ENCODE peak calls at places on chromosome 5, in four cellular contexts. U is HL-60, H is GM12878, M is K562. S is an unnamed sample.

GRCh38 chr5:17213938-17214337 is 3.5 kb upstream of the BASP1 start:
- DNase-seq in U (no peak), H (no peak), M (no peak), S (no peak)

GRCh38 chr5:114477816-114478330 is 116.0 kb downstream of the KCNN2 start:
- DNase-seq in M (no peak), H (no peak), U (no peak), S (no peak)

GRCh38 chr5:59591162-59591561 is 302.4 kb downstream of the PDE4D start:
- DNase-seq in H (no peak), M (no peak), U (no peak), S (no peak)

GRCh38 chr5:122863721-122864120 is 18.3 kb downstream of the SNX24 start:
- DNase-seq in H (no peak), M (no peak), U (no peak), S (no peak)

GRCh38 chr5:97501286-97501964 is 318.4 kb upstream of the RIOK2 start:
- DNase-seq in H (no peak), U (no peak), M (no peak), S (no peak)

GRCh38 chr5:151132959-151133358 is 24.6 kb downstream of the ANXA6 start:
- DNase-seq in U (no peak), H (no peak), M (no peak), S (no peak)

GRCh38 chr5:33894566-33894965 is 2.8 kb upstream of the ADAMTS12 start:
- DNase-seq in U (no peak), M (no peak), H (no peak), S (no peak)

GRCh38 chr5:81852277-81853004 is 101.5 kb upstream of the SSBP2 start:
- DNase-seq in H (no peak), U (no peak), M (peak; percentile 46), S (no peak)

GRCh38 chr5:57033103-57033502 is 81.2 kb upstream of the MIER3 start:
- DNase-seq in M (no peak), U (no peak), H (no peak), S (no peak)

GRCh38 chr5:125972706-125973105 is 450.5 kb upstream of the GRAMD2B start:
- DNase-seq in U (no peak), H (no peak), M (no peak), S (no peak)

GRCh38 chr5:112084149-112084548 is 327.2 kb upstream of the NREP start:
- DNase-seq in U (no peak), M (no peak), H (no peak), S (no peak)

GRCh38 chr5:26205146-26205545 is 833.2 kb downstream of the CDH9 start:
- DNase-seq in U (no peak), H (no peak), M (no peak), S (no peak)

GRCh38 chr5:146560205-146560812 is 44.3 kb upstream of the GPR151 start:
- DNase-seq in U (no peak), H (no peak), M (no peak), S (no peak)

GRCh38 chr5:177546262-177546741 is 8.1 kb downstream of the FAM193B start:
- DNase-seq in H (no peak), M (no peak), U (no peak), S (no peak)

GRCh38 chr5:72647806-72648205 is 140.6 kb upstream of the ZNF366 start:
- DNase-seq in H (no peak), M (no peak), U (no peak), S (no peak)

GRCh38 chr5:55969956-55970355 is 24.8 kb downstream of the IL6ST start:
- DNase-seq in H (no peak), U (no peak), M (no peak), S (no peak)

GRCh38 chr5:143870871-143871632 is 59.1 kb downstream of the HMHB1 start:
- DNase-seq in U (no peak), M (no peak), H (no peak), S (no peak)

GRCh38 chr5:103674739-103675138 is 112.2 kb upstream of the NUDT12 start:
- DNase-seq in M (no peak), H (no peak), U (no peak), S (no peak)

GRCh38 chr5:81825237-81825636 is 74.3 kb upstream of the SSBP2 start:
- DNase-seq in U (no peak), M (no peak), H (no peak), S (no peak)

GRCh38 chr5:60339691-60340191 is 360.2 kb downstream of the DEPDC1B start:
- DNase-seq in U (no peak), H (no peak), M (no peak), S (no peak)

GRCh38 chr5:181092428-181092827 is 38.5 kb downstream of the OR2V1 start:
- DNase-seq in H (no peak), M (no peak), U (no peak), S (no peak)

GRCh38 chr5:2129581-2130272 is 247.0 kb upstream of the IRX4 start:
- DNase-seq in H (no peak), M (no peak), U (no peak), S (no peak)

GRCh38 chr5:104431946-104432345 is 869.4 kb upstream of the NUDT12 start:
- DNase-seq in M (no peak), U (no peak), H (no peak), S (no peak)

GRCh38 chr5:95526871-95527270 is 27.9 kb downstream of the SKIC3 start:
- DNase-seq in U (no peak), M (no peak), H (no peak), S (no peak)
- TF ChIP-seq SPI1 in U (no peak), M (no peak), H (no peak), S (no peak)

DNA sequence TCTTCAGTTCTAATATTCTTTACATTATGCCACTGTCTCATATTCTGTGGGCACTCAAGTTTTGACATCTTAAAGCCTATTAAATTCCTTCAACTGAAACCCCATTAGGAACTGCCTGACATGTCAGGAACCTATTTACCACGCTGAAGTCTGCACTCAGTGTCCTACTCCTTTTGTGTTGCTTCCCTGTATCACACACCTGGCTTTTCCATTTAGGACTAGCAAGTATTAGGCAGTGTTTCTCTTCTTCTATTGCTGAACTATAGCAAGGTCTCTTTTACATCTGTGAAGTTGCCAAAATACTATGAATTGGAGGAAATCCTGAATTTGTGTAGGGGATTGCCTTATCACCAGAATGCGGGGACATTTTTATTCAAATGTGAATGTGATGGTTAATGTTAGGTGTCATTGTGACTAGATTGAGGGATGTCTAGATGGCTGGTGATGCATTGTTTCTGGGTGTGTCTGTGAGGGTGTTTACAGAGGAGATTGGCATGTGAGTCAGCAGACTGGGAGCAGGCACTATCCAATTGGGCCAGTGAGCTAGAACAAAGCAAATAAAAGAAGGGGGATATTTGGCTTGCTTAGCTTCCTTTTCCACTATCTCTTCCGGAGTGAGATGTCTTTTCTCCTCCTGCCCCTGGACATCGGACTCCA is 21.2 kb upstream of the VCAN start:
- DNase-seq in M (no peak), H (no peak), U (no peak), S (no peak)
- TF ChIP-seq SPI1 in M (no peak), H (no peak), U (no peak), S (no peak)

GRCh38 chr5:465591-466403 is 22.8 kb downstream of the EXOC3 start:
- DNase-seq in M (no peak), U (no peak), H (no peak), S (no peak)

GRCh38 chr5:464446-464842 is 21.5 kb downstream of the EXOC3 start:
- DNase-seq in H (no peak), M (no peak), U (no peak), S (no peak)

GRCh38 chr5:464843-465590 is 22.0 kb downstream of the EXOC3 start:
- DNase-seq in U (no peak), H (no peak), M (no peak), S (no peak)

GRCh38 chr5:463301-463700 is 20.3 kb downstream of the EXOC3 start:
- DNase-seq in U (no peak), M (no peak), H (no peak), S (no peak)

GRCh38 chr5:463952-464351 is 21.0 kb downstream of the EXOC3 start:
- DNase-seq in M (no peak), H (no peak), U (no peak), S (no peak)
- TF ChIP-seq SPI1 in M (peak; percentile 24), H (peak; percentile 85), U (peak; percentile 87), S (peak; percentile 84)

GRCh38 chr5:79109527-79110492 is 1.8 kb upstream of the BHMT start:
- DNase-seq in M (peak; percentile 44), U (no peak), H (no peak), S (no peak)

GRCh38 chr5:79112703-79113058 is 1.1 kb downstream of the BHMT start:
- DNase-seq in U (no peak), H (no peak), M (no peak), S (no peak)

GRCh38 chr5:79111960-79112702 is 522 bp downstream of the BHMT start:
- DNase-seq in M (no peak), H (no peak), U (no peak), S (no peak)

GRCh38 chr5:79108792-79109191 is 2.8 kb upstream of the BHMT start:
- DNase-seq in M (no peak), U (no peak), H (no peak), S (no peak)

DNA sequence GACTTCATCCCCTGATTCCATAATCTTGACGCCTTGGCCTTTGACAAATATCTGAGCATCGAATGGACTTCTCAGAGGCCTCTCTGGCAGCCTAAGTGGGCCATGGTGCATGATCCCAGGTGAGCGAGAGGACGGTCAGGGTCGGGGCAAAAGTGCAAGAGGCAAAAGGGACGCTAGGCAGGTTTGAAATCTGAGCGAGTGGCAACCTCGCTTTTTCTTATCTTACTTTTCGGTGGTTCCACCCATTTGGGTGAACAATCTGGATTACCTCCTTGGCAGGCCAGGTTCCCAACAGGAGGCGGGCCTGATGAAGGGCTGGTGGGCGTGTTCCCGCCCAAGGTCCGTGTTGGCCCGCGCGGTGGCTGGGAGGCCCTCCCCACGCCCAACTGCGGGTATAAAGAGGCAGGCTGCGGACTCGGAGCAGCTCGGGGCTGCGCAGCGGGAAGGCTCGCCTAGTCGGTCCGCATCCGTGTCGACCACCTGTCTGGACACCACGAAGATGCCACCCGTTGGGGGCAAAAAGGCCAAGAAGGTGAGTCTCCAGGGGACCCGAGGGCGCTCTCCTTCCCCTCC is at the start of gene BHMT:
- DNase-seq in U (no peak), M (no peak), H (no peak), S (no peak)
- TF ChIP-seq SPI1 in U (no peak), M (no peak), H (no peak), S (no peak)

GRCh38 chr5:142175039-142175438 is 66.5 kb downstream of the NDFIP1 start:
- DNase-seq in M (no peak), U (no peak), H (no peak), S (no peak)
- TF ChIP-seq SPI1 in M (no peak), U (no peak), H (no peak), S (no peak)

GRCh38 chr5:132753135-132753987 is 6.1 kb downstream of the CCNI2 start:
- DNase-seq in H (no peak), M (no peak), U (no peak), S (no peak)
- TF ChIP-seq SPI1 in H (no peak), M (no peak), U (no peak), S (no peak)

GRCh38 chr5:10856646-10857332 is 95.8 kb upstream of the DAP start:
- DNase-seq in U (no peak), M (peak; percentile 65), H (no peak), S (no peak)
- TF ChIP-seq SPI1 in U (no peak), M (peak; percentile 11), H (no peak), S (no peak)

GRCh38 chr5:36395260-36395659 is 93.6 kb upstream of the RANBP3L start:
- DNase-seq in U (no peak), H (no peak), M (no peak), S (no peak)
- TF ChIP-seq SPI1 in U (no peak), H (no peak), M (no peak), S (no peak)

GRCh38 chr5:161676109-161676508 is 9.4 kb upstream of the GABRA6 start:
- DNase-seq in M (no peak), U (no peak), H (peak; percentile 1), S (no peak)
- TF ChIP-seq SPI1 in M (no peak), U (no peak), H (no peak), S (no peak)